ENCODE peak calls at places on chromosomes 6 and 20, in seven cellular contexts. N is activated CD4-positive, alpha-beta T cell treated with anti-CD3 and anti-CD28 coated beads, Interleukin-2, amount 50 U/mL, for 1 hour; O is activated T-helper 1 cell treated with anti-CD3 and anti-CD28 coated beads, Interleukin-12 subunit alpha, Interleukin-12 subunit beta, Interleukin-2, Interleukin-4 antibody, amounts not matched to agents 30 ng/mL and 10 ng/mL and 1 ng/mL, durations not matched to agents 14 hours and 24 hours and 36 hours; Z is Peyer's patch; X is heart right ventricle; L is dorsolateral prefrontal cortex; Q is GM13977. H is an unnamed sample.

GRCh38 chr20:48722002-48722731 is 105.6 kb downstream of the PREX1 start:
- DNase-seq in Z (peak; percentile 79), Q (no peak), O (no peak), N (no peak), X (no peak), L (no peak), H (no peak)

GRCh38 chr20:56752274-56752673 is 123.2 kb downstream of the TFAP2C start:
- DNase-seq in N (no peak), O (no peak), L (no peak), Z (no peak), X (no peak), Q (no peak), H (no peak)

GRCh38 chr6:78025501-78025900 is 372.7 kb downstream of the MEI4 start:
- DNase-seq in Z (no peak), X (no peak), Q (no peak), N (no peak), L (no peak), O (no peak), H (no peak)

GRCh38 chr20:46117704-46118467 is at the start of gene CD40:
- DNase-seq in L (peak; percentile 58), X (peak; percentile 88), O (peak; percentile 60), N (peak; percentile 60), Q (peak; percentile 89), Z (peak; percentile 92), H (peak; percentile 61)

GRCh38 chr6:136077834-136078576 is 172.1 kb downstream of the MTFR2 start:
- DNase-seq in X (peak; percentile 14), L (no peak), N (no peak), O (no peak), Z (no peak), Q (no peak), H (no peak)

GRCh38 chr6:134446901-134447300 is 129.0 kb upstream of the SGK1 start:
- DNase-seq in N (no peak), O (no peak), Q (no peak), Z (no peak), L (no peak), X (no peak), H (no peak)

GRCh38 chr20:61042501-61043385 is 209.3 kb upstream of the CDH4 start:
- DNase-seq in X (no peak), Z (no peak), Q (no peak), N (no peak), L (no peak), O (no peak), H (no peak)

GRCh38 chr6:73585566-73586415 is 65.0 kb upstream of the EEF1A1 start:
- DNase-seq in Q (peak; percentile 62), X (peak; percentile 67), N (peak; percentile 20), O (peak; percentile 29), L (no peak), Z (peak; percentile 52), H (peak; percentile 63)

GRCh38 chr6:34285571-34285970 is 36.8 kb upstream of the SMIM29 start:
- DNase-seq in O (no peak), Z (no peak), X (no peak), Q (no peak), L (no peak), N (no peak), H (no peak)